ENCODE peak calls at places on chromosomes 7 and 10, in eight cellular contexts. One of them, this sample, is unnamed.

GRCh38 chr10:43123361-43124093 is 14.7 kb upstream of the CSGALNACT2 start:
- DNase-seq in NB4: no peak
- DNase-seq in MM.1S: no peak
- DNase-seq in astrocyte of the spinal cord: no peak
- DNase-seq in kidney epithelial cell: no peak
- DNase-seq in mesothelial cell of epicardium: peak
- DNase-seq in WTC11: no peak
- DNase-seq in GM06990: no peak
- DNase-seq in this sample: no peak

GRCh38 chr10:49844775-49845561 is 82.8 kb upstream of the OGDHL start:
- DNase-seq in NB4: no peak
- DNase-seq in MM.1S: no peak
- DNase-seq in astrocyte of the spinal cord: peak
- DNase-seq in kidney epithelial cell: no peak
- DNase-seq in mesothelial cell of epicardium: no peak
- DNase-seq in WTC11: no peak
- DNase-seq in GM06990: no peak
- DNase-seq in this sample: peak

GRCh38 chr7:21616796-21617436 is 74.1 kb downstream of the DNAH11 start:
- DNase-seq in NB4: no peak
- DNase-seq in MM.1S: no peak
- DNase-seq in astrocyte of the spinal cord: peak
- DNase-seq in kidney epithelial cell: peak
- DNase-seq in mesothelial cell of epicardium: no peak
- DNase-seq in WTC11: no peak
- DNase-seq in GM06990: no peak
- DNase-seq in this sample: peak

GRCh38 chr10:104045151-104046089 is 40.3 kb downstream of the COL17A1 start:
- DNase-seq in NB4: peak
- DNase-seq in MM.1S: peak
- DNase-seq in astrocyte of the spinal cord: peak
- DNase-seq in kidney epithelial cell: no peak
- DNase-seq in mesothelial cell of epicardium: no peak
- DNase-seq in WTC11: peak
- DNase-seq in GM06990: no peak
- DNase-seq in this sample: peak

GRCh38 chr10:44733743-44734488 is 177.2 kb upstream of the TMEM72 start:
- DNase-seq in NB4: no peak
- DNase-seq in MM.1S: peak
- DNase-seq in astrocyte of the spinal cord: no peak
- DNase-seq in kidney epithelial cell: no peak
- DNase-seq in mesothelial cell of epicardium: no peak
- DNase-seq in WTC11: no peak
- DNase-seq in GM06990: no peak
- DNase-seq in this sample: no peak

GRCh38 chr10:51034769-51035168 is 39.5 kb upstream of the PRKG1 start:
- DNase-seq in NB4: no peak
- DNase-seq in MM.1S: no peak
- DNase-seq in astrocyte of the spinal cord: no peak
- DNase-seq in kidney epithelial cell: no peak
- DNase-seq in mesothelial cell of epicardium: no peak
- DNase-seq in WTC11: no peak
- DNase-seq in GM06990: no peak
- DNase-seq in this sample: no peak

GRCh38 chr7:123741940-123742339 is 6.9 kb downstream of the WASL start:
- DNase-seq in NB4: no peak
- DNase-seq in MM.1S: no peak
- DNase-seq in astrocyte of the spinal cord: no peak
- DNase-seq in kidney epithelial cell: no peak
- DNase-seq in mesothelial cell of epicardium: no peak
- DNase-seq in WTC11: no peak
- DNase-seq in GM06990: no peak
- DNase-seq in this sample: no peak

GRCh38 chr10:103783686-103784085 is 71.7 kb downstream of the SH3PXD2A start:
- DNase-seq in NB4: no peak
- DNase-seq in MM.1S: no peak
- DNase-seq in astrocyte of the spinal cord: no peak
- DNase-seq in kidney epithelial cell: no peak
- DNase-seq in mesothelial cell of epicardium: no peak
- DNase-seq in WTC11: no peak
- DNase-seq in GM06990: no peak
- DNase-seq in this sample: no peak

GRCh38 chr10:29689001-29689400 is 54.2 kb upstream of the SVIL start:
- DNase-seq in NB4: peak
- DNase-seq in MM.1S: no peak
- DNase-seq in astrocyte of the spinal cord: peak
- DNase-seq in kidney epithelial cell: no peak
- DNase-seq in mesothelial cell of epicardium: no peak
- DNase-seq in WTC11: no peak
- DNase-seq in GM06990: no peak
- DNase-seq in this sample: no peak

GRCh38 chr10:5125315-5126044 is 31.3 kb downstream of the AKR1C3 start:
- DNase-seq in NB4: no peak
- DNase-seq in MM.1S: no peak
- DNase-seq in astrocyte of the spinal cord: no peak
- DNase-seq in kidney epithelial cell: no peak
- DNase-seq in mesothelial cell of epicardium: no peak
- DNase-seq in WTC11: no peak
- DNase-seq in GM06990: no peak
- DNase-seq in this sample: no peak

DNA sequence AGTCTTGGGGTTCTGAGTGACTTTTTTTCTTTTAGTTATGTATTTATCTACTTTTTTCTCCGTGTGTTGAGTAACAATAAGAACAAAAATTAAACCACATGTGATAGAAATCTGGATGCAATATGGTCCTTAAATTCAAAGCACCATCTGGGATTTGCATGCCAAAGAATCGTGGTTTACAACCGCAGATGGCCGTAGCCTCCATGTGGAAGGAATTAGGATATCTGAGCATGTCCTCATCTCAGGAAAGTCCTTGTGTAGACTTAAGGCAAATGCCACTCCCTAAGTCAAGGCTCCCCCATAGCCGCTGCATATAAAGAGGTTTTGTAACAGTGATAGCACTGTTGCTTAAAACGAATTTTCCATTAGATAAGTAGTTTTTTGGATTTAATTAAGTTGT is 304.0 kb downstream of the ZEB1 start:
- DNase-seq in NB4: no peak
- DNase-seq in MM.1S: no peak
- DNase-seq in astrocyte of the spinal cord: peak
- DNase-seq in kidney epithelial cell: no peak
- DNase-seq in mesothelial cell of epicardium: no peak
- DNase-seq in WTC11: no peak
- DNase-seq in GM06990: no peak
- DNase-seq in this sample: peak
- TF ChIP-seq CTCF in NB4: no peak
- TF ChIP-seq CTCF in MM.1S: no peak
- TF ChIP-seq CTCF in astrocyte of the spinal cord: no peak
- TF ChIP-seq CTCF in kidney epithelial cell: no peak
- TF ChIP-seq CTCF in mesothelial cell of epicardium: no peak
- TF ChIP-seq CTCF in WTC11: no peak
- TF ChIP-seq CTCF in GM06990: no peak
- TF ChIP-seq CTCF in this sample: peak

GRCh38 chr10:71212249-71213126 is at the start of gene UNC5B:
- DNase-seq in NB4: peak
- DNase-seq in MM.1S: peak
- DNase-seq in astrocyte of the spinal cord: peak
- DNase-seq in kidney epithelial cell: no peak
- DNase-seq in mesothelial cell of epicardium: peak
- DNase-seq in WTC11: peak
- DNase-seq in GM06990: peak
- DNase-seq in this sample: peak
- TF ChIP-seq CTCF in NB4: peak
- TF ChIP-seq CTCF in MM.1S: no peak
- TF ChIP-seq CTCF in astrocyte of the spinal cord: peak
- TF ChIP-seq CTCF in kidney epithelial cell: no peak
- TF ChIP-seq CTCF in mesothelial cell of epicardium: no peak
- TF ChIP-seq CTCF in WTC11: peak
- TF ChIP-seq CTCF in GM06990: no peak
- TF ChIP-seq CTCF in this sample: no peak

GRCh38 chr10:9851808-9852207 is 1165.9 kb upstream of the CELF2 start:
- DNase-seq in NB4: no peak
- DNase-seq in MM.1S: no peak
- DNase-seq in astrocyte of the spinal cord: no peak
- DNase-seq in kidney epithelial cell: no peak
- DNase-seq in mesothelial cell of epicardium: no peak
- DNase-seq in WTC11: no peak
- DNase-seq in GM06990: no peak
- DNase-seq in this sample: no peak

GRCh38 chr10:9850415-9850814 is 1167.3 kb upstream of the CELF2 start:
- DNase-seq in NB4: no peak
- DNase-seq in MM.1S: no peak
- DNase-seq in astrocyte of the spinal cord: no peak
- DNase-seq in kidney epithelial cell: no peak
- DNase-seq in mesothelial cell of epicardium: no peak
- DNase-seq in WTC11: no peak
- DNase-seq in GM06990: no peak
- DNase-seq in this sample: no peak

GRCh38 chr10:9848981-9849380 is 1168.7 kb upstream of the CELF2 start:
- DNase-seq in NB4: no peak
- DNase-seq in MM.1S: no peak
- DNase-seq in astrocyte of the spinal cord: no peak
- DNase-seq in kidney epithelial cell: no peak
- DNase-seq in mesothelial cell of epicardium: no peak
- DNase-seq in WTC11: no peak
- DNase-seq in GM06990: no peak
- DNase-seq in this sample: no peak

GRCh38 chr10:9845075-9845474 is 1172.6 kb upstream of the CELF2 start:
- DNase-seq in NB4: no peak
- DNase-seq in MM.1S: no peak
- DNase-seq in astrocyte of the spinal cord: no peak
- DNase-seq in kidney epithelial cell: no peak
- DNase-seq in mesothelial cell of epicardium: no peak
- DNase-seq in WTC11: no peak
- DNase-seq in GM06990: no peak
- DNase-seq in this sample: no peak

GRCh38 chr10:9848278-9848677 is 1169.4 kb upstream of the CELF2 start:
- DNase-seq in NB4: no peak
- DNase-seq in MM.1S: no peak
- DNase-seq in astrocyte of the spinal cord: no peak
- DNase-seq in kidney epithelial cell: no peak
- DNase-seq in mesothelial cell of epicardium: no peak
- DNase-seq in WTC11: no peak
- DNase-seq in GM06990: no peak
- DNase-seq in this sample: no peak
- TF ChIP-seq CTCF in NB4: no peak
- TF ChIP-seq CTCF in MM.1S: no peak
- TF ChIP-seq CTCF in astrocyte of the spinal cord: no peak
- TF ChIP-seq CTCF in kidney epithelial cell: no peak
- TF ChIP-seq CTCF in mesothelial cell of epicardium: no peak
- TF ChIP-seq CTCF in WTC11: no peak
- TF ChIP-seq CTCF in GM06990: no peak
- TF ChIP-seq CTCF in this sample: no peak

DNA sequence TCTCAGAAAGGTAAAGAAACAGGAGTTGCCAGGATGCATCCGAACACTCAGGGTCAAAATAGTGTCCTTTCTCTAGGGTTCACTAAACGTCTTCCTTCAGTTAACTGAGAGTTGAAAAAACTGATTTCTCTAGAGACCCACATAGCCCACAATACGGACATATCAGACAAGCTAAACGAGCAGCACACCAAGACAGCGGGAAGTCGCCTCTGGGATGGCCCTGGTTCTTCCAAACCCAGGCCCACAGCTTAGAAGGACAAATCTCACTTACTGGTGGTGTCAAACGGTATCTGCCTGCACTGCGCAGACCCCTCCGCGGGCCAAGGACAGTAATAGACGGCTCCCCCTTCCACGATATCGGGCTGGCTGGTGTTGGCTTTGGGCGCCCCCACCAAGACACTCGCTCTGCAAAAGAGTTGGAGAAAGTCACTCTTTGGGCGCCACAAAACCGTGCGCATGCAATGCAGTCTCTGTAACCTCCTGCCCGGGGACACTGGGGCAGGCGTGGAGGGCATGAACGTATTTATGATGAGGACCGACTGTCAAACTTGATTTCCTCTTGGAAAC is 1.1 kb downstream of the ITGA8 start:
- DNase-seq in NB4: no peak
- DNase-seq in MM.1S: no peak
- DNase-seq in astrocyte of the spinal cord: no peak
- DNase-seq in kidney epithelial cell: no peak
- DNase-seq in mesothelial cell of epicardium: peak
- DNase-seq in WTC11: no peak
- DNase-seq in GM06990: no peak
- DNase-seq in this sample: no peak
- TF ChIP-seq CTCF in NB4: no peak
- TF ChIP-seq CTCF in MM.1S: no peak
- TF ChIP-seq CTCF in astrocyte of the spinal cord: no peak
- TF ChIP-seq CTCF in kidney epithelial cell: no peak
- TF ChIP-seq CTCF in mesothelial cell of epicardium: no peak
- TF ChIP-seq CTCF in WTC11: no peak
- TF ChIP-seq CTCF in GM06990: no peak
- TF ChIP-seq CTCF in this sample: no peak

DNA sequence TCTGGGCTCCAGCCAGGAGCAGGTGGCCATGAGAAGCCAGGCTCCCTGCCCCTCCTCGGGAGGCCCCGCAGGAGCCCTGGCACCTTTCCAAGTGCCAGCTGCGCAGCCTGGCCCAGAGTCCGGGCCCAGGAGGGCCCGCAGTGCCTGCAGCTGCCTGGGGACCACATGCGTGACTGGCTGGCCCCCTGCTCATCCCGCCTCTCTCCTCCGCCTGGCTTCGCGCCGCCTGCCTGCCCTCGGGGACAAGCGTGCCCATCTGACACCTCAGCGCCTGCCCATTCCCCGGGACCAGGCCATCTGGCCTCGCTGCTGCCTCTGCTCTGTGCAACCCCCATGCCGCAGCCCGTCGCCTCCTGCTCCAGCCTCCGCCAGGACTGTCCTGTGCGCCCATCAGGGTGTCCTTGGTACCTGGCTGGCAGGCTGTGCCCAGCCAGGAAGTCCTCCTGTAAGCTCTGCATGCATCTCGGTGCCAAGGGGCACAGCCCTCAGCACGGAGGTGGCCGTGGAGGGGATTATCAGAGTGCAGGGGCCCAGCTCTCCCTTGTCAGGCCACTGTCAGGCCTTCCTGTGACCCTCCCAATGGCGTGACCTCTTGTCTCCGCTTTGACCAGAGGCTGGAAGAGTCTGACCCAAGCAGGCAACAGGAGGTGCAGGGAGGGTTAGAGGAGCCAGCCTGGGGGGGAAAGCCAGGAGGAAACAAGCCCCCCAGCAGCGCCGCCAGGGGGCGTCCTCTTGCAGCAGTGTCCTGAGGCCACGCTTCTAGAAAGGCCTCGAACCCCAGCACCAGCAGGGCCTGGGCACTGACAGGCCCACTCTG is 50.5 kb downstream of the TMEM209 start:
- DNase-seq in NB4: no peak
- DNase-seq in MM.1S: no peak
- DNase-seq in astrocyte of the spinal cord: no peak
- DNase-seq in kidney epithelial cell: no peak
- DNase-seq in mesothelial cell of epicardium: no peak
- DNase-seq in WTC11: peak
- DNase-seq in GM06990: no peak
- DNase-seq in this sample: no peak
- TF ChIP-seq CTCF in NB4: peak
- TF ChIP-seq CTCF in MM.1S: peak
- TF ChIP-seq CTCF in astrocyte of the spinal cord: peak
- TF ChIP-seq CTCF in kidney epithelial cell: peak
- TF ChIP-seq CTCF in mesothelial cell of epicardium: no peak
- TF ChIP-seq CTCF in WTC11: peak
- TF ChIP-seq CTCF in GM06990: no peak
- TF ChIP-seq CTCF in this sample: peak